ENCODE peak calls at places on chromosomes 13 and 19, in five cellular contexts. Z is activated T-helper 9 cell treated with anti-CD3 and anti-CD28 coated beads, Interleukin-2, amount 50 U/mL, for 16 hours; P is hypothalamus; T is NB4; L is GM23338. C is an unnamed sample.

GRCh38 chr19:1390594-1391423 is 7.1 kb downstream of the NDUFS7 start:
- DNase-seq in P (no peak), L (no peak), Z (no peak), T (no peak), C (no peak)

GRCh38 chr19:16876904-16877361 is 11.9 kb upstream of the F2RL3 start:
- DNase-seq in T (peak), P (no peak), L (no peak), Z (no peak), C (no peak)

GRCh38 chr13:110280996-110281688 is 25.8 kb downstream of the COL4A1 start:
- DNase-seq in T (no peak), L (no peak), Z (no peak), P (no peak), C (no peak)

GRCh38 chr19:14375055-14375581 is 6.1 kb upstream of the ADGRE5 start:
- DNase-seq in Z (peak), L (no peak), T (peak), P (no peak), C (no peak)

GRCh38 chr19:2507109-2507508 is 31.2 kb downstream of the GADD45B start:
- DNase-seq in L (no peak), T (peak), Z (no peak), P (no peak), C (no peak)

GRCh38 chr13:26914624-26915023 is 154.0 kb upstream of the GPR12 start:
- DNase-seq in P (no peak), L (no peak), T (peak), Z (no peak), C (no peak)

GRCh38 chr19:5539431-5539833 is 28.3 kb downstream of the TINCR start:
- DNase-seq in L (peak), P (peak), T (no peak), Z (no peak), C (peak)

GRCh38 chr19:5112681-5113080 is 143.8 kb downstream of the KDM4B start:
- DNase-seq in Z (no peak), P (no peak), T (no peak), L (no peak), C (no peak)

GRCh38 chr13:47555235-47555634 is 445.8 kb downstream of the SUCLA2 start:
- DNase-seq in P (no peak), Z (no peak), T (no peak), L (no peak), C (no peak)

GRCh38 chr19:1253514-1254080 is 5.2 kb downstream of the MIDN start:
- DNase-seq in T (no peak), L (no peak), P (no peak), Z (no peak), C (no peak)

GRCh38 chr19:2282062-2282861 is at the start of gene PEAK3:
- DNase-seq in L (peak), P (peak), T (peak), Z (no peak), C (peak)

GRCh38 chr13:109010912-109011311 is 381.5 kb downstream of the MYO16 start:
- DNase-seq in T (peak), P (no peak), Z (no peak), L (peak), C (no peak)

GRCh38 chr13:99617474-99618255 is 116.4 kb downstream of the TM9SF2 start:
- DNase-seq in L (peak), Z (no peak), P (no peak), T (peak), C (no peak)

C was measured in frontal cortex.